ENCODE peak calls at places on chromosomes 6 and 20, in eight cellular contexts. P, S, E, G, U, O, F and W are unnamed samples.

GRCh38 chr6:38713812-38714211 is 1.3 kb upstream of the DNAH8 start:
- DNase-seq in O (no peak), G (no peak), F (no peak), U (no peak), P (no peak), S (peak; percentile 45), E (no peak), W (peak; percentile 48)

GRCh38 chr20:37198962-37199660 is 19.8 kb upstream of the MROH8 start:
- DNase-seq in P (no peak), E (no peak), F (no peak), S (no peak), O (no peak), G (no peak), U (no peak), W (no peak)

GRCh38 chr6:15662246-15663056 is at the start of gene DTNBP1:
- DNase-seq in U (peak; percentile 86), S (peak; percentile 53), F (peak; percentile 30), O (no peak), E (peak; percentile 21), P (peak; percentile 78), G (peak; percentile 75), W (peak; percentile 91)

GRCh38 chr6:43541774-43542471 is 25.0 kb downstream of the POLR1C start:
- DNase-seq in G (no peak), F (no peak), P (no peak), E (no peak), S (no peak), U (no peak), O (no peak), W (no peak)

GRCh38 chr20:53773792-53774371 is 180.2 kb upstream of the ZNF217 start:
- DNase-seq in S (peak; percentile 77), G (no peak), O (no peak), P (peak; percentile 55), E (peak; percentile 93), F (peak; percentile 97), U (no peak), W (no peak)

GRCh38 chr6:128333581-128334223 is 186.7 kb downstream of the PTPRK start:
- DNase-seq in G (no peak), O (no peak), P (no peak), U (no peak), F (no peak), S (no peak), E (no peak), W (no peak)

GRCh38 chr20:32067234-32067821 is 15.3 kb downstream of the HCK start:
- DNase-seq in O (no peak), P (peak; percentile 25), U (no peak), E (peak; percentile 47), F (peak; percentile 83), G (no peak), S (no peak), W (no peak)

GRCh38 chr20:57911512-57912226 is 201.9 kb upstream of the PMEPA1 start:
- DNase-seq in O (no peak), S (no peak), P (no peak), G (no peak), E (no peak), F (no peak), U (no peak), W (no peak)

GRCh38 chr6:19851273-19852089 is 14.3 kb downstream of the ID4 start:
- DNase-seq in E (peak; percentile 79), P (peak; percentile 63), O (no peak), U (peak; percentile 6), G (no peak), S (peak; percentile 66), F (peak; percentile 92), W (peak; percentile 45)

GRCh38 chr6:8180327-8181161 is 78.2 kb upstream of the EEF1E1 start:
- DNase-seq in S (no peak), P (peak; percentile 75), F (peak; percentile 93), E (peak; percentile 89), G (no peak), O (peak; percentile 75), U (no peak), W (no peak)

GRCh38 chr6:11732036-11732545 is 46.5 kb downstream of the ADTRP start:
- DNase-seq in G (peak; percentile 16), O (no peak), P (no peak), E (peak; percentile 68), U (peak; percentile 66), F (peak; percentile 83), S (peak; percentile 19), W (peak; percentile 61)

GRCh38 chr6:49969588-49969987 is at the start of gene DEFB113:
- DNase-seq in S (no peak), O (no peak), F (no peak), E (no peak), U (no peak), G (no peak), P (no peak), W (no peak)

GRCh38 chr20:24937579-24937978 is 11.5 kb upstream of the CST7 start:
- DNase-seq in F (no peak), P (no peak), G (no peak), E (no peak), U (no peak), O (no peak), S (no peak), W (no peak)

GRCh38 chr6:28981391-28981832 is 23.7 kb downstream of the ZNF311 start:
- DNase-seq in E (peak; percentile 84), F (peak; percentile 73), S (peak; percentile 73), U (peak; percentile 32), P (no peak), O (no peak), G (peak; percentile 20), W (peak; percentile 76)

GRCh38 chr6:9516207-9516606 is 898.7 kb downstream of the TFAP2A start:
- DNase-seq in E (peak; percentile 77), F (peak; percentile 70), G (no peak), U (no peak), O (no peak), P (peak; percentile 40), S (no peak), W (no peak)

GRCh38 chr6:110875548-110876169 is 1.1 kb downstream of the AMD1 start:
- DNase-seq in G (no peak), P (no peak), F (peak; percentile 23), E (peak; percentile 22), O (no peak), U (peak; percentile 65), S (peak; percentile 40), W (peak; percentile 25)

GRCh38 chr20:24766826-24767622 is 182.0 kb upstream of the CST7 start:
- DNase-seq in G (no peak), E (no peak), P (no peak), O (no peak), U (no peak), F (no peak), S (no peak), W (no peak)

GRCh38 chr20:37986873-37987601 is 46.2 kb downstream of the TTI1 start:
- DNase-seq in O (no peak), E (peak; percentile 55), S (no peak), P (no peak), U (peak; percentile 37), G (no peak), F (no peak), W (no peak)

GRCh38 chr6:127792616-127793015 is 108.2 kb downstream of the THEMIS start:
- DNase-seq in E (no peak), P (no peak), F (no peak), S (no peak), O (no peak), G (no peak), U (no peak), W (no peak)

GRCh38 chr20:36231331-36231730 is 4.9 kb upstream of the AAR2 start:
- DNase-seq in E (no peak), O (no peak), P (no peak), F (no peak), U (no peak), G (no peak), S (no peak), W (no peak)

GRCh38 chr6:105389543-105389942 is 13.3 kb downstream of the PREP start:
- DNase-seq in E (no peak), S (no peak), P (no peak), F (no peak), U (no peak), G (no peak), O (no peak), W (no peak)